ENCODE peak calls at places on chromosome 13, in four cellular contexts. X is astrocyte, M is mesendoderm, R is GM12878. J is an unnamed sample. For H3K79me2, the result is how much of the 10 kb centered on the place peaks cover.

GRCh38 chr13:105441406-105441805 is 1094.1 kb downstream of the EFNB2 start:
- DNase-seq in X (no peak), M (no peak), R (no peak), J (peak)

GRCh38 chr13:91347996-91348905 is 764 bp downstream of the MIR17HG start:
- DNase-seq in X (peak), M (no peak), R (no peak), J (peak)

GRCh38 chr13:33256148-33256547 is 29.4 kb downstream of the STARD13 start:
- DNase-seq in X (no peak), M (no peak), R (no peak), J (no peak)

GRCh38 chr13:60431108-60431700 is 34.2 kb downstream of the TDRD3 start:
- DNase-seq in X (peak), M (peak), R (peak), J (peak)

GRCh38 chr13:102267191-102267590 is 134.7 kb downstream of the FGF14 start:
- DNase-seq in X (no peak), M (no peak), R (no peak), J (no peak)

GRCh38 chr13:108346376-108346775 is 76.9 kb downstream of the TNFSF13B start:
- DNase-seq in X (no peak), M (peak), R (no peak), J (no peak)

GRCh38 chr13:99617474-99618255 is 116.4 kb downstream of the TM9SF2 start:
- DNase-seq in X (peak), M (peak), R (no peak), J (no peak)

GRCh38 chr13:109093988-109094387 is 464.6 kb downstream of the MYO16 start:
- DNase-seq in X (no peak), M (no peak), R (no peak), J (no peak)

GRCh38 chr13:50127017-50127725 is 111.9 kb downstream of the KCNRG start:
- DNase-seq in X (no peak), M (peak), R (no peak), J (no peak)

GRCh38 chr13:107680115-107680514 is 535.2 kb downstream of the LIG4 start:
- DNase-seq in X (no peak), M (peak), R (no peak), J (no peak)

GRCh38 chr13:51047434-51048165 is 63.5 kb downstream of the C13orf42 start:
- DNase-seq in X (no peak), M (no peak), R (no peak), J (no peak)

GRCh38 chr13:28452755-28453154 is 42.2 kb downstream of the FLT1 start:
- DNase-seq in X (no peak), M (no peak), R (no peak), J (no peak)

GRCh38 chr13:28463481-28463880 is 31.4 kb downstream of the FLT1 start:
- DNase-seq in X (no peak), M (no peak), R (no peak), J (no peak)

GRCh38 chr13:28455580-28456194 is 39.2 kb downstream of the FLT1 start:
- DNase-seq in X (no peak), M (no peak), R (no peak), J (no peak)

GRCh38 chr13:28459911-28460310 is 35.0 kb downstream of the FLT1 start:
- DNase-seq in X (no peak), M (peak), R (no peak), J (no peak)

GRCh38 chr13:28458604-28459003 is 36.3 kb downstream of the FLT1 start:
- DNase-seq in X (no peak), M (no peak), R (no peak), J (no peak)
- H3K79me2 ChIP-seq in X (under half), M (under half), R (under half), J (under half)

GRCh38 chr13:93345642-93346220 is 119.1 kb downstream of the GPC6 start:
- DNase-seq in X (peak), M (no peak), R (no peak), J (no peak)
- H3K27ac ChIP-seq in X (no peak), M (no peak), R (no peak), J (no peak)

GRCh38 chr13:20127263-20127562 is 33.6 kb downstream of the GJA3 start:
- DNase-seq in X (no peak), M (peak), R (no peak), J (no peak)

GRCh38 chr13:20126460-20127262 is 34.2 kb downstream of the GJA3 start:
- DNase-seq in X (no peak), M (no peak), R (no peak), J (no peak)

GRCh38 chr13:20129076-20129475 is 31.8 kb downstream of the GJA3 start:
- DNase-seq in X (no peak), M (no peak), R (no peak), J (no peak)

GRCh38 chr13:20128459-20128927 is 32.4 kb downstream of the GJA3 start:
- DNase-seq in X (no peak), M (no peak), R (no peak), J (no peak)

DNA sequence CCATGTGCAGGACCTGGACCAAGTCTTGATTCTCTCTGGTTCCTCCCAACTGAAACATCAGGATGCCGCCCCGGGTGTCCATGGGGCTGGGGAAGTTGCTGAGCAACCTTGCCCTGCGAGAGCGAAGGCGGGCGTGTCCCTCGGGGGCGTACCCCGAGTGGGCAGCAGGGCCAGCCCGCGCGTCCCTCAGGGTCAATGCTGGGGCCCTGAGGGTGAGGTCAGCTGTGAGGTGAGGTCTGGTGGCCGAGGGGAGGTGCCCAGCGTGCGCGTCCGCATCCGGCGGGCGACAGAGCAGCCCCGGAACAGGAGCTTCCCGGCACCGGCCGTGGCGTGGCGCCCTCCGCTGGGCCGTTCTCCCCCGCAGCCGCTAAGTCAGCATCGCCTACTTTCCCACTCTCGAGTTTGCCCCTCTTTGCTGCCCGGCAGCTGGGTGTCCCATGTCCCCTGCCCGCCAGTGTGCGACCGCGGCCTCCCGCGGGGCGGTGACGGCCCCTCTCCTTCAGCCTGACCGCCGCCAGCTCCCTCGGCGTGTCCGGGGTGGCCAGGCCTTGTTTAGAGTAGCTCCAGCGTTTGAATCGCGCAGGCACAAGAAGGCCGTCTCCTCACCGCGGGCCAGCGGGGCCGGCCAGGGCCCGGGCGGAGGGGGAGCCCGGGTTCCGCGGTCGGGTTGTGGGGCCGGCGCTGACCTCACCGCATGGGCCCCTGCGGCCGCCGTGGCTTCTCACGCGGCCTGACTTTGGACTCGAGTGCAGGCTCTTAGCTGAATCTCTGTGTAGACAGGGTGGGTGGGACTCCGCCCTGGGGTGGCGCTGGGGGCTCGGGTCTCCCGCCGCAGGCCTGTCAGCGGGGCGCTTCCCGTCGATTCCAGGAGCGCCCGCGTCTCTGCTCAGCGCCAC is 33.0 kb downstream of the GJA3 start:
- DNase-seq in X (peak), M (peak), R (no peak), J (peak)
- H3K4me2 ChIP-seq in X (peak), M (peak), R (peak), J (peak)

DNA sequence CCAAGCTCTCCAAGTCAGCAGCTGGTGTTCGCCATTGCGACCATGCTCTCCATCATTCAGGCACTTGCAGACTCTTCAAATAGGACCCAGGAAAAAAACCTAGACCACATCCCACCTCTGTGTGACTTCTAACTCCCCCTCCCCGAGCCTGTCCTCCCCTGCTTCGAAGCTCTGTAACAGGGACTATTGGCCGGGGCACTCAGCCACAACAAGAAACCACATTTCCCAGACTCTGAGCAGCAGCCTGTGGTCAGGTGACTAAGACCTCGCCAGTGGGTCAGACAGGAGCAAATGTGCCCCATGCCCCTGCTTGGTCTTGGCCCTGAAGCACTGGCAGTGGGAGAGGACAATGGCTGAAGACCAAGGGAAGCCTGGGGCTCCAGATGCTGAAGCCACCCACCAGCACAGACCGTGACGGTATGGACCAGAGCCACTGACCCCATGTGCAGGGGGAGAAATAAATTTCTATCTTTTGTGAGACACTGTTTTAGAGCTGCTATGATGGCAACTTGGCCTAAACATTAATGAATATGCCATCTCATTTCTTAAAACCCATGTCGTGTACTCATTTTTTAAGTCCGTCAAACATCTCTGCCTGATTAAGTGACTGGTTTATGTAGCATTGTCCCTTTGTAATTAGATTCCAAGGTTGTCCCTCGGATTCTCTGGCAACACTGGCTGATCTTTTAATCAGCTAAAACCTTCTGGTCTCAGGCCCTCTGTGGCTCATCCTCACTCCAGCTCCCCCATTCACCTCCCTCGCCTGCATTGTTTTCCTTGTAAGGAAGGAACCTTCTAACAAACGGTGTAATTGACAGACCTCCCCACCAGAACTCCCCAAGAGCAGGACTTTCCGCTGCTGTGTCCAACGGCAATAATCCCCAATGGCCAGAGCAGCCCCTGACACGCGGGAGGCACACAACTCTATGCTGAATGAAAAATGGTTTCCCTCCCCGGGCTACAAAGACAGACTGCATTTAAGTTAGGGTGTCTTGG is 98.5 kb downstream of the STK24 start:
- DNase-seq in X (peak), M (peak), R (peak), J (peak)
- H3K79me2 ChIP-seq in X (half or more), M (under half), R (under half), J (half or more)

DNA sequence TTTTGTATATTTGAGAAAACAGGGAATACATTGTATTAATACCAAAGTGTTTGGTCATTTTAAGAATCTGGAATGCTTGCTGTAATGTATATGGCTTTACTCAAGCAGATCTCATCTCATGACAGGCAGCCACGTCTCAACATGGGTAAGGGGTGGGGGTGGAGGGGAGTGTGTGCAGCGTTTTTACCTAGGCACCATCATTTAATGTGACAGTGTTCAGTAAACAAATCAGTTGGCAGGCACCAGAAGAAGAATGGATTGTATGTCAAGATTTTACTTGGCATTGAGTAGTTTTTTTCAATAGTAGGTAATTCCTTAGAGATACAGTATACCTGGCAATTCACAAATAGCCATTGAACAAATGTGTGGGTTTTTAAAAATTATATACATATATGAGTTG is 17.2 kb downstream of the KLF5 start:
- DNase-seq in X (no peak), M (no peak), R (no peak), J (no peak)
- H3K27ac ChIP-seq in X (no peak), M (no peak), R (no peak), J (no peak)

DNA sequence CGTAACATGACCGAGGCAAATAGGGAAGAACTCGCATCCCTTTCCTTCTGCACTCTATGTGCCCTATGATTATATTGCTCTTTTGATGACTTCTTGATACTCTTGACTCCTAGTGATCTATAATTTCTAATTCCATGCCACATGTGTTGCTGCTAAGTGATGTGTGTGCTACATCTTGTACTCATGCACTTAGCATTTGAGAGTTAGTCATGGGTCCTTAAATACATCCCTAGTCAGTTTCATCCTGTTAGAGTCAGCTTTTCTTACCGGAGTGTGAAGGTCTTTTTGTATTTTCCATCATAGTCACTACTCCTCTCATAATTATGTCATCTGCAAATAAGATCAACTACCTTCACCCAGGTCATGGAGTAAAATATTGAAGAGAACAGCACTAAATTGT is 30.3 kb downstream of the RXFP2 start:
- DNase-seq in X (no peak), M (no peak), R (no peak), J (no peak)
- H3K4me2 ChIP-seq in X (no peak), M (no peak), R (no peak), J (no peak)

GRCh38 chr13:46571941-46572340 is 19.0 kb downstream of the LRCH1 start:
- DNase-seq in X (no peak), M (no peak), R (no peak), J (no peak)

GRCh38 chr13:46575321-46575721 is 22.4 kb downstream of the LRCH1 start:
- DNase-seq in X (peak), M (no peak), R (peak), J (no peak)

GRCh38 chr13:46571189-46571901 is 18.4 kb downstream of the LRCH1 start:
- DNase-seq in X (peak), M (peak), R (no peak), J (no peak)

GRCh38 chr13:46570273-46570672 is 17.3 kb downstream of the LRCH1 start:
- DNase-seq in X (no peak), M (no peak), R (no peak), J (no peak)

GRCh38 chr13:46572758-46573384 is 19.9 kb downstream of the LRCH1 start:
- DNase-seq in X (no peak), M (no peak), R (no peak), J (no peak)
- H3K79me2 ChIP-seq in X (half or more), M (under half), R (half or more), J (half or more)